ENCODE peak calls at places on chromosomes 16 and 17, in nine cellular contexts. Z is esophagus squamous epithelium; H is activated CD4-positive, alpha-beta memory T cell treated with anti-CD3 and anti-CD28 coated beads, Interleukin-2, amount 10 ng/mL, durations not matched to agents 7 days and 5 days; B is SHP77; O is stimulated activated naive CD8-positive, alpha-beta T cell treated with anti-CD3 and anti-CD28 coated beads, Interleukin-15, Interleukin-2, amounts not matched to agents 100 U/mL and 50 U/mL, for 24 hours; C is AG04449; Q is T-helper 1 cell; A is fibroblast of the conjunctiva; M is WERI-Rb-1. R is an unnamed sample.

GRCh38 chr16:21646721-21647561 is 5.5 kb downstream of the IGSF6 start:
- DNase-seq in Z (no peak), H (peak), B (no peak), O (peak), C (no peak), Q (peak), A (no peak), M (no peak), R (peak)

GRCh38 chr16:7313170-7313569 is 19.5 kb upstream of the RBFOX1 start:
- DNase-seq in Z (no peak), H (no peak), B (no peak), O (no peak), C (no peak), Q (no peak), A (no peak), M (peak), R (no peak)

GRCh38 chr16:48282636-48283263 is 35.4 kb upstream of the ABCC11 start:
- DNase-seq in Z (no peak), H (no peak), B (no peak), O (no peak), C (no peak), Q (no peak), A (no peak), M (no peak), R (no peak)

GRCh38 chr17:57927048-57927723 is 28.0 kb downstream of the CUEDC1 start:
- DNase-seq in Z (no peak), H (no peak), B (peak), O (no peak), C (no peak), Q (no peak), A (peak), M (peak), R (no peak)

GRCh38 chr16:12532871-12533610 is 270.6 kb downstream of the CPPED1 start:
- DNase-seq in Z (no peak), H (peak), B (no peak), O (peak), C (no peak), Q (no peak), A (no peak), M (no peak), R (no peak)

GRCh38 chr16:27248036-27248435 is 20.5 kb downstream of the NSMCE1 start:
- DNase-seq in Z (no peak), H (no peak), B (no peak), O (no peak), C (no peak), Q (no peak), A (no peak), M (no peak), R (no peak)

GRCh38 chr16:68070811-68071546 is 14.2 kb upstream of the NFATC3 start:
- DNase-seq in Z (no peak), H (peak), B (no peak), O (no peak), C (no peak), Q (no peak), A (no peak), M (no peak), R (no peak)

GRCh38 chr16:19175492-19176262 is 7.6 kb downstream of the SYT17 start:
- DNase-seq in Z (no peak), H (no peak), B (no peak), O (no peak), C (no peak), Q (no peak), A (no peak), M (no peak), R (peak)

GRCh38 chr16:4566144-4566543 is 10.0 kb downstream of the C16orf96 start:
- DNase-seq in Z (no peak), H (no peak), B (no peak), O (no peak), C (no peak), Q (no peak), A (no peak), M (no peak), R (no peak)

GRCh38 chr16:9034056-9034455 is 57.4 kb upstream of the HAPSTR1 start:
- DNase-seq in Z (no peak), H (no peak), B (no peak), O (no peak), C (no peak), Q (no peak), A (no peak), M (no peak), R (no peak)

GRCh38 chr17:49252148-49252682 is 21.6 kb upstream of the PHOSPHO1 start:
- DNase-seq in Z (no peak), H (no peak), B (no peak), O (no peak), C (no peak), Q (no peak), A (no peak), M (peak), R (no peak)

GRCh38 chr17:76142044-76143041 is 1.3 kb upstream of the FOXJ1 start:
- DNase-seq in Z (no peak), H (no peak), B (no peak), O (no peak), C (no peak), Q (no peak), A (no peak), M (peak), R (peak)

GRCh38 chr17:66087073-66087472 is 104.9 kb downstream of the CEP112 start:
- DNase-seq in Z (no peak), H (no peak), B (no peak), O (no peak), C (no peak), Q (no peak), A (no peak), M (no peak), R (no peak)

GRCh38 chr17:9768381-9768934 is 22.9 kb downstream of the DHRS7C start:
- DNase-seq in Z (no peak), H (no peak), B (peak), O (no peak), C (no peak), Q (no peak), A (peak), M (no peak), R (peak)

GRCh38 chr17:57097832-57098421 is 12.9 kb downstream of the AKAP1 start:
- DNase-seq in Z (no peak), H (no peak), B (no peak), O (no peak), C (no peak), Q (no peak), A (peak), M (no peak), R (no peak)

GRCh38 chr16:77282345-77282744 is 83.1 kb downstream of the SYCE1L start:
- DNase-seq in Z (no peak), H (no peak), B (no peak), O (no peak), C (no peak), Q (no peak), A (no peak), M (no peak), R (no peak)

GRCh38 chr16:17511340-17511739 is 40.6 kb upstream of the XYLT1 start:
- DNase-seq in Z (no peak), H (no peak), B (no peak), O (no peak), C (peak), Q (no peak), A (peak), M (peak), R (no peak)

GRCh38 chr17:79252886-79253285 is 178.3 kb downstream of the ENGASE start:
- DNase-seq in Z (no peak), H (no peak), B (no peak), O (no peak), C (no peak), Q (no peak), A (no peak), M (no peak), R (no peak)

GRCh38 chr16:2709588-2709984 is 10.4 kb downstream of the PRSS27 start:
- DNase-seq in Z (no peak), H (no peak), B (no peak), O (no peak), C (no peak), Q (no peak), A (no peak), M (no peak), R (no peak)

GRCh38 chr16:85975421-85976100 is 76.6 kb downstream of the IRF8 start:
- DNase-seq in Z (no peak), H (no peak), B (no peak), O (no peak), C (no peak), Q (no peak), A (no peak), M (no peak), R (no peak)

GRCh38 chr16:11557811-11558210 is 28.9 kb downstream of the LITAF start:
- DNase-seq in Z (no peak), H (no peak), B (no peak), O (no peak), C (no peak), Q (no peak), A (no peak), M (no peak), R (no peak)

GRCh38 chr17:3754458-3755334 is 31.0 kb downstream of the HASPIN start:
- DNase-seq in Z (no peak), H (peak), B (no peak), O (peak), C (no peak), Q (peak), A (no peak), M (no peak), R (no peak)

GRCh38 chr16:17173134-17173729 is 297.5 kb downstream of the XYLT1 start:
- DNase-seq in Z (peak), H (peak), B (no peak), O (peak), C (peak), Q (no peak), A (peak), M (no peak), R (peak)

GRCh38 chr16:4701791-4702465 is 8.6 kb downstream of the NUDT16L1 start:
- DNase-seq in Z (no peak), H (no peak), B (no peak), O (no peak), C (no peak), Q (no peak), A (no peak), M (no peak), R (no peak)

R was measured in KBM-7.